ENCODE peak calls at places on chromosomes 11 and 22, in seven cellular contexts. One of them, this sample, is unnamed.

GRCh38 chr11:63488789-63489188 is 2.2 kb downstream of the PLAAT5 start:
- DNase-seq in fibroblast of the aortic adventitia: peak
- DNase-seq in sciatic nerve: no peak
- DNase-seq in brain microvascular endothelial cell: no peak
- DNase-seq in fibroblast of villous mesenchyme: peak
- DNase-seq in stimulated activated naive CD8-positive, alpha-beta T cell treated with anti-CD3 and anti-CD28 coated beads, Interleukin-15, Interleukin-2, amounts not matched to agents 100 U/mL and 50 U/mL, for 24 hours: no peak
- DNase-seq in Right ventricle myocardium superior: no peak
- DNase-seq in this sample: no peak

GRCh38 chr22:29117799-29118477 is 45.1 kb downstream of the KREMEN1 start:
- DNase-seq in sciatic nerve: no peak
- DNase-seq in brain microvascular endothelial cell: no peak
- DNase-seq in stimulated activated naive CD8-positive, alpha-beta T cell treated with anti-CD3 and anti-CD28 coated beads, Interleukin-15, Interleukin-2, amounts not matched to agents 100 U/mL and 50 U/mL, for 24 hours: no peak
- DNase-seq in fibroblast of villous mesenchyme: no peak
- DNase-seq in Right ventricle myocardium superior: no peak
- DNase-seq in fibroblast of the aortic adventitia: peak
- DNase-seq in this sample: no peak

GRCh38 chr11:116601734-116602636 is 170.8 kb downstream of the BUD13 start:
- DNase-seq in sciatic nerve: peak
- DNase-seq in fibroblast of the aortic adventitia: peak
- DNase-seq in fibroblast of villous mesenchyme: no peak
- DNase-seq in brain microvascular endothelial cell: peak
- DNase-seq in stimulated activated naive CD8-positive, alpha-beta T cell treated with anti-CD3 and anti-CD28 coated beads, Interleukin-15, Interleukin-2, amounts not matched to agents 100 U/mL and 50 U/mL, for 24 hours: no peak
- DNase-seq in Right ventricle myocardium superior: no peak
- DNase-seq in this sample: no peak

GRCh38 chr11:77324508-77324907 is 23.0 kb upstream of the GDPD4 start:
- DNase-seq in brain microvascular endothelial cell: peak
- DNase-seq in stimulated activated naive CD8-positive, alpha-beta T cell treated with anti-CD3 and anti-CD28 coated beads, Interleukin-15, Interleukin-2, amounts not matched to agents 100 U/mL and 50 U/mL, for 24 hours: no peak
- DNase-seq in sciatic nerve: no peak
- DNase-seq in Right ventricle myocardium superior: no peak
- DNase-seq in fibroblast of the aortic adventitia: no peak
- DNase-seq in fibroblast of villous mesenchyme: peak
- DNase-seq in this sample: no peak

GRCh38 chr11:2268911-2269600 is 1.3 kb downstream of the ASCL2 start:
- DNase-seq in fibroblast of the aortic adventitia: peak
- DNase-seq in brain microvascular endothelial cell: no peak
- DNase-seq in Right ventricle myocardium superior: peak
- DNase-seq in sciatic nerve: peak
- DNase-seq in stimulated activated naive CD8-positive, alpha-beta T cell treated with anti-CD3 and anti-CD28 coated beads, Interleukin-15, Interleukin-2, amounts not matched to agents 100 U/mL and 50 U/mL, for 24 hours: peak
- DNase-seq in fibroblast of villous mesenchyme: peak
- DNase-seq in this sample: peak

GRCh38 chr22:17159504-17159951 is 451 bp upstream of the HDHD5 start:
- DNase-seq in sciatic nerve: peak
- DNase-seq in Right ventricle myocardium superior: peak
- DNase-seq in fibroblast of villous mesenchyme: peak
- DNase-seq in stimulated activated naive CD8-positive, alpha-beta T cell treated with anti-CD3 and anti-CD28 coated beads, Interleukin-15, Interleukin-2, amounts not matched to agents 100 U/mL and 50 U/mL, for 24 hours: peak
- DNase-seq in brain microvascular endothelial cell: peak
- DNase-seq in fibroblast of the aortic adventitia: peak
- DNase-seq in this sample: peak

GRCh38 chr22:50581950-50582561 is 593 bp downstream of the CHKB start:
- DNase-seq in Right ventricle myocardium superior: no peak
- DNase-seq in fibroblast of villous mesenchyme: peak
- DNase-seq in fibroblast of the aortic adventitia: peak
- DNase-seq in brain microvascular endothelial cell: no peak
- DNase-seq in sciatic nerve: no peak
- DNase-seq in stimulated activated naive CD8-positive, alpha-beta T cell treated with anti-CD3 and anti-CD28 coated beads, Interleukin-15, Interleukin-2, amounts not matched to agents 100 U/mL and 50 U/mL, for 24 hours: peak
- DNase-seq in this sample: no peak

GRCh38 chr11:93662177-93662575 is 694 bp downstream of the CEP295 start:
- DNase-seq in Right ventricle myocardium superior: no peak
- DNase-seq in fibroblast of villous mesenchyme: no peak
- DNase-seq in brain microvascular endothelial cell: no peak
- DNase-seq in fibroblast of the aortic adventitia: no peak
- DNase-seq in sciatic nerve: no peak
- DNase-seq in stimulated activated naive CD8-positive, alpha-beta T cell treated with anti-CD3 and anti-CD28 coated beads, Interleukin-15, Interleukin-2, amounts not matched to agents 100 U/mL and 50 U/mL, for 24 hours: no peak
- DNase-seq in this sample: no peak

GRCh38 chr22:38468761-38469305 is 937 bp downstream of the KDELR3 start:
- DNase-seq in sciatic nerve: peak
- DNase-seq in stimulated activated naive CD8-positive, alpha-beta T cell treated with anti-CD3 and anti-CD28 coated beads, Interleukin-15, Interleukin-2, amounts not matched to agents 100 U/mL and 50 U/mL, for 24 hours: no peak
- DNase-seq in Right ventricle myocardium superior: peak
- DNase-seq in fibroblast of the aortic adventitia: no peak
- DNase-seq in brain microvascular endothelial cell: no peak
- DNase-seq in fibroblast of villous mesenchyme: no peak
- DNase-seq in this sample: no peak

GRCh38 chr11:12599408-12600143 is 74.6 kb upstream of the TEAD1 start:
- DNase-seq in stimulated activated naive CD8-positive, alpha-beta T cell treated with anti-CD3 and anti-CD28 coated beads, Interleukin-15, Interleukin-2, amounts not matched to agents 100 U/mL and 50 U/mL, for 24 hours: peak
- DNase-seq in Right ventricle myocardium superior: peak
- DNase-seq in fibroblast of the aortic adventitia: no peak
- DNase-seq in brain microvascular endothelial cell: no peak
- DNase-seq in fibroblast of villous mesenchyme: no peak
- DNase-seq in sciatic nerve: peak
- DNase-seq in this sample: peak

GRCh38 chr11:60127311-60127811 is 38.9 kb downstream of the MS4A2 start:
- DNase-seq in fibroblast of the aortic adventitia: no peak
- DNase-seq in fibroblast of villous mesenchyme: no peak
- DNase-seq in sciatic nerve: no peak
- DNase-seq in brain microvascular endothelial cell: no peak
- DNase-seq in stimulated activated naive CD8-positive, alpha-beta T cell treated with anti-CD3 and anti-CD28 coated beads, Interleukin-15, Interleukin-2, amounts not matched to agents 100 U/mL and 50 U/mL, for 24 hours: no peak
- DNase-seq in Right ventricle myocardium superior: no peak
- DNase-seq in this sample: no peak

GRCh38 chr11:8127442-8127841 is 41.4 kb downstream of the RIC3 start:
- DNase-seq in sciatic nerve: no peak
- DNase-seq in stimulated activated naive CD8-positive, alpha-beta T cell treated with anti-CD3 and anti-CD28 coated beads, Interleukin-15, Interleukin-2, amounts not matched to agents 100 U/mL and 50 U/mL, for 24 hours: no peak
- DNase-seq in fibroblast of the aortic adventitia: no peak
- DNase-seq in Right ventricle myocardium superior: no peak
- DNase-seq in brain microvascular endothelial cell: no peak
- DNase-seq in fibroblast of villous mesenchyme: no peak
- DNase-seq in this sample: no peak

GRCh38 chr22:24707477-24707816 is 67.1 kb downstream of the PIWIL3 start:
- DNase-seq in stimulated activated naive CD8-positive, alpha-beta T cell treated with anti-CD3 and anti-CD28 coated beads, Interleukin-15, Interleukin-2, amounts not matched to agents 100 U/mL and 50 U/mL, for 24 hours: no peak
- DNase-seq in brain microvascular endothelial cell: no peak
- DNase-seq in fibroblast of villous mesenchyme: no peak
- DNase-seq in fibroblast of the aortic adventitia: no peak
- DNase-seq in sciatic nerve: no peak
- DNase-seq in Right ventricle myocardium superior: no peak
- DNase-seq in this sample: no peak

GRCh38 chr11:86610559-86611341 is 61.7 kb downstream of the ME3 start:
- DNase-seq in fibroblast of the aortic adventitia: no peak
- DNase-seq in fibroblast of villous mesenchyme: peak
- DNase-seq in Right ventricle myocardium superior: no peak
- DNase-seq in brain microvascular endothelial cell: no peak
- DNase-seq in sciatic nerve: no peak
- DNase-seq in stimulated activated naive CD8-positive, alpha-beta T cell treated with anti-CD3 and anti-CD28 coated beads, Interleukin-15, Interleukin-2, amounts not matched to agents 100 U/mL and 50 U/mL, for 24 hours: no peak
- DNase-seq in this sample: no peak

GRCh38 chr11:121452609-121453150 is at the start of gene SORL1-AS1:
- DNase-seq in sciatic nerve: no peak
- DNase-seq in fibroblast of villous mesenchyme: no peak
- DNase-seq in brain microvascular endothelial cell: no peak
- DNase-seq in stimulated activated naive CD8-positive, alpha-beta T cell treated with anti-CD3 and anti-CD28 coated beads, Interleukin-15, Interleukin-2, amounts not matched to agents 100 U/mL and 50 U/mL, for 24 hours: peak
- DNase-seq in Right ventricle myocardium superior: no peak
- DNase-seq in fibroblast of the aortic adventitia: no peak
- DNase-seq in this sample: peak

GRCh38 chr11:36131719-36132349 is 157.4 kb downstream of the COMMD9 start:
- DNase-seq in stimulated activated naive CD8-positive, alpha-beta T cell treated with anti-CD3 and anti-CD28 coated beads, Interleukin-15, Interleukin-2, amounts not matched to agents 100 U/mL and 50 U/mL, for 24 hours: peak
- DNase-seq in sciatic nerve: peak
- DNase-seq in Right ventricle myocardium superior: peak
- DNase-seq in fibroblast of villous mesenchyme: peak
- DNase-seq in brain microvascular endothelial cell: peak
- DNase-seq in fibroblast of the aortic adventitia: peak
- DNase-seq in this sample: peak

GRCh38 chr11:83574516-83574915 is 288.3 kb upstream of the CCDC90B start:
- DNase-seq in brain microvascular endothelial cell: peak
- DNase-seq in Right ventricle myocardium superior: no peak
- DNase-seq in fibroblast of villous mesenchyme: peak
- DNase-seq in sciatic nerve: no peak
- DNase-seq in fibroblast of the aortic adventitia: peak
- DNase-seq in stimulated activated naive CD8-positive, alpha-beta T cell treated with anti-CD3 and anti-CD28 coated beads, Interleukin-15, Interleukin-2, amounts not matched to agents 100 U/mL and 50 U/mL, for 24 hours: no peak
- DNase-seq in this sample: no peak

GRCh38 chr11:34855754-34856095 is 60.5 kb downstream of the APIP start:
- DNase-seq in sciatic nerve: no peak
- DNase-seq in fibroblast of the aortic adventitia: no peak
- DNase-seq in fibroblast of villous mesenchyme: no peak
- DNase-seq in brain microvascular endothelial cell: no peak
- DNase-seq in stimulated activated naive CD8-positive, alpha-beta T cell treated with anti-CD3 and anti-CD28 coated beads, Interleukin-15, Interleukin-2, amounts not matched to agents 100 U/mL and 50 U/mL, for 24 hours: no peak
- DNase-seq in Right ventricle myocardium superior: no peak
- DNase-seq in this sample: no peak

GRCh38 chr22:28505416-28506156 is 174.1 kb downstream of the TTC28 start:
- DNase-seq in fibroblast of the aortic adventitia: peak
- DNase-seq in brain microvascular endothelial cell: no peak
- DNase-seq in fibroblast of villous mesenchyme: no peak
- DNase-seq in stimulated activated naive CD8-positive, alpha-beta T cell treated with anti-CD3 and anti-CD28 coated beads, Interleukin-15, Interleukin-2, amounts not matched to agents 100 U/mL and 50 U/mL, for 24 hours: no peak
- DNase-seq in sciatic nerve: peak
- DNase-seq in Right ventricle myocardium superior: no peak
- DNase-seq in this sample: no peak

GRCh38 chr11:73141309-73142127 is 600 bp downstream of the FCHSD2 start:
- DNase-seq in stimulated activated naive CD8-positive, alpha-beta T cell treated with anti-CD3 and anti-CD28 coated beads, Interleukin-15, Interleukin-2, amounts not matched to agents 100 U/mL and 50 U/mL, for 24 hours: peak
- DNase-seq in Right ventricle myocardium superior: peak
- DNase-seq in sciatic nerve: peak
- DNase-seq in brain microvascular endothelial cell: peak
- DNase-seq in fibroblast of the aortic adventitia: peak
- DNase-seq in fibroblast of villous mesenchyme: peak
- DNase-seq in this sample: no peak

GRCh38 chr22:16961477-16962186 is 46.4 kb downstream of the GAB4 start:
- DNase-seq in sciatic nerve: no peak
- DNase-seq in Right ventricle myocardium superior: no peak
- DNase-seq in fibroblast of villous mesenchyme: no peak
- DNase-seq in stimulated activated naive CD8-positive, alpha-beta T cell treated with anti-CD3 and anti-CD28 coated beads, Interleukin-15, Interleukin-2, amounts not matched to agents 100 U/mL and 50 U/mL, for 24 hours: no peak
- DNase-seq in brain microvascular endothelial cell: no peak
- DNase-seq in fibroblast of the aortic adventitia: no peak
- DNase-seq in this sample: no peak

GRCh38 chr11:119152604-119153003 is 3.8 kb downstream of the ABCG4 start:
- DNase-seq in Right ventricle myocardium superior: no peak
- DNase-seq in fibroblast of the aortic adventitia: no peak
- DNase-seq in stimulated activated naive CD8-positive, alpha-beta T cell treated with anti-CD3 and anti-CD28 coated beads, Interleukin-15, Interleukin-2, amounts not matched to agents 100 U/mL and 50 U/mL, for 24 hours: no peak
- DNase-seq in brain microvascular endothelial cell: no peak
- DNase-seq in sciatic nerve: no peak
- DNase-seq in fibroblast of villous mesenchyme: no peak
- DNase-seq in this sample: no peak

This sample was measured in left lobe of liver.